ENCODE peak calls at places on chromosomes 4 and X, in eight cellular contexts. W is adrenal gland, R is IMR-90, K is stomach, H is gastrocnemius medialis, E is heart left ventricle, J is prostate gland, N is lower leg skin. Q is an unnamed sample.

GRCh38 chr4:88283661-88284377 is 542 bp downstream of the PPM1K start:
- DNase-seq in W (peak), R (peak), K (peak), H (peak), E (peak), J (peak), N (peak), Q (peak)

GRCh38 chr4:38949416-38950051 is 81.9 kb downstream of the FAM114A1 start:
- DNase-seq in W (no peak), R (peak), K (no peak), H (no peak), E (no peak), J (no peak), N (no peak), Q (no peak)

GRCh38 chr4:153780876-153781275 is 8.0 kb downstream of the SFRP2 start:
- DNase-seq in W (no peak), R (no peak), K (no peak), H (no peak), E (no peak), J (no peak), N (no peak), Q (no peak)

GRCh38 chr4:54513231-54513630 is 144.5 kb upstream of the KIT start:
- DNase-seq in W (peak), R (peak), K (no peak), H (peak), E (peak), J (no peak), N (peak), Q (peak)

GRCh38 chr4:1870328-1870577 is 940 bp upstream of the NSD2 start:
- DNase-seq in W (peak), R (peak), K (peak), H (peak), E (peak), J (peak), N (peak), Q (peak)

GRCh38 chrX:108264376-108264775 is 172.8 kb downstream of the ATG4A start:
- DNase-seq in W (no peak), R (no peak), K (no peak), H (no peak), E (no peak), J (no peak), N (no peak), Q (no peak)

GRCh38 chr4:88697588-88698329 is at the start of gene NAP1L5:
- DNase-seq in W (peak), R (peak), K (peak), H (peak), E (peak), J (peak), N (peak), Q (no peak)

GRCh38 chrX:69018416-69019072 is 146.7 kb downstream of the PJA1 start:
- DNase-seq in W (no peak), R (no peak), K (no peak), H (no peak), E (no peak), J (no peak), N (no peak), Q (no peak)

GRCh38 chr4:12884846-12885796 is 599.0 kb downstream of the RAB28 start:
- DNase-seq in W (no peak), R (no peak), K (no peak), H (no peak), E (no peak), J (no peak), N (no peak), Q (no peak)

GRCh38 chr4:12879500-12879899 is 604.6 kb downstream of the RAB28 start:
- DNase-seq in W (no peak), R (no peak), K (no peak), H (no peak), E (no peak), J (no peak), N (no peak), Q (no peak)

GRCh38 chr4:12880844-12881243 is 603.3 kb downstream of the RAB28 start:
- DNase-seq in W (no peak), R (no peak), K (no peak), H (no peak), E (no peak), J (no peak), N (no peak), Q (no peak)

DNA sequence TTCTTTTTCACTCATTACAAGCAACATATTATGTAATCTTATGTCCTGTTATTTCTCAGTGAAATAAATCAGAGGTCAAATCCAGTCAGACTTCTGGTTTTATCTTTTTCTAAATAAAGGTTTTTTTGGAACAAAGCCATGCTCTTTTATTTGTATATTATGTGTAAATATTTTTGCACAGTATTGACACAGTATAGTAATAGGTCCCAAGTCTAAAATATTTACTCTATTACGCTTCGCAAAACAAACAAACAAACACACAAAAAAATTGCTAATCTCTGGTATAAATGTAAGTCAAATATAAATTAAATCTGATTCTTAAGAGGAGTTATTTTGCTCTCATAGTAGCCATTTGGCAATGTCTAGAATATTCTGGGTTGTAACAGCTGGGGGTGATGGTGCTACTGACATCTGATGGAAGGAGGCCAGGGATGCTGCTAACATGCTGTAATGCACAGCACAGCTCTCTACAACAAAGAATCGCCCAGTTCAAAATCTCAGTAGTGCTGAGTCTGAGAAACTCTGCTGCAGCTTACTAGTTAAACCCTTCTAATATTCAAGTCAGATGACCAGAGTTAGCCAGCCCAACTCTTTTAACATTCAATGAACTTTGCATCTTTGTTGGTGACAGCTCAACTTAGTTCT is 602.1 kb downstream of the RAB28 start:
- DNase-seq in W (no peak), R (no peak), K (no peak), H (no peak), E (no peak), J (no peak), N (no peak), Q (no peak)
- TF ChIP-seq POLR2A in W (no peak), R (no peak), K (no peak), H (no peak), E (no peak), J (no peak), N (no peak), Q (no peak)

DNA sequence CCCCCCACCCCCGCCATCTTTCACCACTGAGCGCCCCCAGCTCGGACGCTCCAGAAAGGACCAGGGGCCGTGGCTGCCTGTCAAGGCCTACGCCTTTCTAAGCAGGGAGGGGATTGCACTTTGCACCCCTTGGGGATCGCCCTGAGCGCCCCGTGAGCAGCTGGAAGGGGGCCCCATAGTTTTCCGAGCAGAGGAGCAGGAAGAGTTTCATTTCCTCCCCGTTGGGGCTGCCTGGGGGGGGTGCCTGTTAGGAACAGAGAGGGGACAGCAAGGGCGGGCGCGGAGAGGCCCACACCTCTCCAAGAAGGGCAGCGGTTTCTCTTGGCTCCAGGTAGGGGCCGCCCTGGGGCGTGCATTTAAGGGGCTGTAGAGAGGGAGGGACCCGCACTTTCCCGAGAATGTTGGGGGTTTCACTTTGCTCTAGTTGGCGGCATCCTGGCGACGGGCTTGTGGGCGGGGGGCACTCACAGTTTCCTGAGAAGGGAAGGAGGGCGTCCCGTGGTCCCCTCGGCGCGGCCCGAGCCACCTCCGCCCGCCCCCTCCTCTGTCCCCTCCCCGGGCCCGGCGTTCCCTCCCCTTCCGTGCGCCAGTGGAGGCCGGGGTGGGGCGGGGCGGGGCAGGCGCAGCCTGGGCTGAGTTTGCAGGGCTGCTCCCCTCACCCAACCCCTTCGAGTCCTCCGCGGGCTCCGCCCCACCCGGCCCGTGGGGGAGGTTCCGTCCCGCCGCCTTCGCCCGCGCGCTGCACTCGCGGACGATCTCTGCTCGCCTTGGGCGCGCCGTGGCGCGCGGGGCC is 82.3 kb upstream of the CD99 start:
- DNase-seq in W (peak), R (peak), K (peak), H (peak), E (peak), J (peak), N (peak), Q (peak)
- TF ChIP-seq POLR2A in W (peak), R (no peak), K (no peak), H (peak), E (peak), J (peak), N (no peak), Q (peak)

GRCh38 chr4:60589425-60589824 is 610.7 kb upstream of the ADGRL3 start:
- DNase-seq in W (no peak), R (no peak), K (no peak), H (no peak), E (no peak), J (no peak), N (no peak), Q (no peak)
- TF ChIP-seq POLR2A in W (no peak), R (no peak), K (no peak), H (no peak), E (no peak), J (no peak), N (no peak), Q (no peak)

GRCh38 chrX:56826020-56826419 is 97.0 kb downstream of the NBDY start:
- DNase-seq in W (no peak), R (no peak), K (no peak), H (no peak), E (no peak), J (no peak), N (no peak), Q (no peak)
- TF ChIP-seq POLR2A in W (no peak), R (no peak), K (no peak), H (no peak), E (no peak), J (no peak), N (no peak), Q (no peak)

GRCh38 chr4:103198111-103198765 is at the start of gene CENPE:
- DNase-seq in W (peak), R (peak), K (peak), H (peak), E (peak), J (peak), N (peak), Q (peak)
- TF ChIP-seq POLR2A in W (peak), R (no peak), K (no peak), H (no peak), E (no peak), J (peak), N (no peak), Q (peak)

Q was measured in H54.